ENCODE peak calls at places on chromosomes 12 and 14, in nine cellular contexts. One of them, this sample, is unnamed.
A peak's percentile ranks its signal among the peaks of the same experiment; 100 is the strongest.

GRCh38 chr14:73463411-73463810 is 5.1 kb upstream of the NUMB start:
- DNase-seq in A549: no peak
- DNase-seq in heart left ventricle: no peak
- DNase-seq in suprapubic skin: no peak
- DNase-seq in transverse colon: peak; percentile 26
- DNase-seq in endothelial cell of umbilical vein: peak; percentile 86
- DNase-seq in upper lobe of left lung: no peak
- DNase-seq in stomach: peak; percentile 33
- DNase-seq in gastrocnemius medialis: peak; percentile 52
- DNase-seq in this sample: peak; percentile 46

GRCh38 chr12:79448816-79449215 is 241.9 kb downstream of the PAWR start:
- DNase-seq in A549: no peak
- DNase-seq in heart left ventricle: no peak
- DNase-seq in suprapubic skin: no peak
- DNase-seq in transverse colon: no peak
- DNase-seq in endothelial cell of umbilical vein: no peak
- DNase-seq in upper lobe of left lung: peak; percentile 48
- DNase-seq in stomach: no peak
- DNase-seq in gastrocnemius medialis: no peak
- DNase-seq in this sample: no peak

GRCh38 chr12:3237154-3237520 is 160.0 kb downstream of the TSPAN9 start:
- DNase-seq in A549: no peak
- DNase-seq in heart left ventricle: no peak
- DNase-seq in suprapubic skin: no peak
- DNase-seq in transverse colon: no peak
- DNase-seq in endothelial cell of umbilical vein: no peak
- DNase-seq in upper lobe of left lung: no peak
- DNase-seq in stomach: no peak
- DNase-seq in gastrocnemius medialis: no peak
- DNase-seq in this sample: no peak

GRCh38 chr14:51507556-51508511 is 143.9 kb upstream of the FRMD6 start:
- DNase-seq in A549: no peak
- DNase-seq in heart left ventricle: peak; percentile 79
- DNase-seq in suprapubic skin: peak; percentile 84
- DNase-seq in transverse colon: peak; percentile 22
- DNase-seq in endothelial cell of umbilical vein: peak; percentile 78
- DNase-seq in upper lobe of left lung: peak; percentile 56
- DNase-seq in stomach: no peak
- DNase-seq in gastrocnemius medialis: peak; percentile 22
- DNase-seq in this sample: no peak

GRCh38 chr12:55696141-55696540 is 11.6 kb downstream of the ITGA7 start:
- DNase-seq in A549: no peak
- DNase-seq in heart left ventricle: no peak
- DNase-seq in suprapubic skin: no peak
- DNase-seq in transverse colon: no peak
- DNase-seq in endothelial cell of umbilical vein: no peak
- DNase-seq in upper lobe of left lung: peak; percentile 43
- DNase-seq in stomach: no peak
- DNase-seq in gastrocnemius medialis: peak; percentile 6
- DNase-seq in this sample: no peak

GRCh38 chr12:104784592-104784991 is 173.5 kb downstream of the SLC41A2 start:
- DNase-seq in A549: no peak
- DNase-seq in heart left ventricle: no peak
- DNase-seq in suprapubic skin: no peak
- DNase-seq in transverse colon: no peak
- DNase-seq in endothelial cell of umbilical vein: no peak
- DNase-seq in upper lobe of left lung: no peak
- DNase-seq in stomach: no peak
- DNase-seq in gastrocnemius medialis: no peak
- DNase-seq in this sample: no peak

GRCh38 chr12:80186727-80187217 is 87.4 kb downstream of the OTOGL start:
- DNase-seq in A549: peak; percentile 52
- DNase-seq in heart left ventricle: no peak
- DNase-seq in suprapubic skin: no peak
- DNase-seq in transverse colon: peak; percentile 37
- DNase-seq in endothelial cell of umbilical vein: peak; percentile 97
- DNase-seq in upper lobe of left lung: no peak
- DNase-seq in stomach: peak; percentile 37
- DNase-seq in gastrocnemius medialis: peak; percentile 40
- DNase-seq in this sample: peak; percentile 21

GRCh38 chr12:113135178-113136127 is at the start of gene RASAL1:
- DNase-seq in A549: peak; percentile 86
- DNase-seq in heart left ventricle: no peak
- DNase-seq in suprapubic skin: no peak
- DNase-seq in transverse colon: peak; percentile 88
- DNase-seq in endothelial cell of umbilical vein: no peak
- DNase-seq in upper lobe of left lung: peak; percentile 89
- DNase-seq in stomach: peak; percentile 79
- DNase-seq in gastrocnemius medialis: no peak
- DNase-seq in this sample: no peak

GRCh38 chr12:93107514-93107942 is 178.4 kb upstream of the EEA1 start:
- DNase-seq in A549: no peak
- DNase-seq in heart left ventricle: no peak
- DNase-seq in suprapubic skin: no peak
- DNase-seq in transverse colon: no peak
- DNase-seq in endothelial cell of umbilical vein: no peak
- DNase-seq in upper lobe of left lung: no peak
- DNase-seq in stomach: no peak
- DNase-seq in gastrocnemius medialis: no peak
- DNase-seq in this sample: no peak

DNA sequence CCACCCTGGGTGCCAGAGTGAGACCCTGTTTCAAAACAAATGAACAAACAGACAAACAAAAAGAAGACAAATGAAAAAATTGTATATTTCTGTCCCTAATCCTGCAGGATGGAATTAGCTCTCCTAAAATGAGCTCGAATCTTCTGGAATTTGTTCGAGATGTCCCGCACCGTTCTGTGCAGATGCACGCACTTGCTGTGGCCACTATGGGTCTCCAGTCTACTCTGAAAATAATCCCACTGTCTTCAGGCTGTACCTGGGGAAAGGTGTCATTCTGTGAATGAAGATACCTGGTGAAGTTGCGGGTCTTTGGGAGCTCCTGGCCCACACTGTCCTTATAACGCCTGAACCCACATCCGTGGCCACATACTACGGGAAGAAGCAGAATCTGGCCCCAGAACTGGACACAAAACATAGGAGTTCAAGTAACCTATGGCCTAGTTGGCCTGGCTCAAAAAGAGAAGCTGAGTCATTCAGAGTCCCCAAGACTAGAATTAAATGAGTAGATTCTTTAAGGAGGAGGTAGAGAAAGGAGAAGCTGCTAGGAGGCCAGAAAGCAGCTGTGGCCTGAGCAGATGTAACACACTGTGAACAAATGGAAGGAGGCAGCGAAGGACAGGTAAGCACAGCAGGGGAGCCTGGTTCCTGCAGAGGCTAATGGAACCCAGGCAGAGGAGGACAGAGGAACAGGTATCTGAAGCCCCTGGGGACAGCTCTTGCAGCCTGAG is 108.6 kb downstream of the FOXN3 start:
- DNase-seq in A549: no peak
- DNase-seq in heart left ventricle: no peak
- DNase-seq in suprapubic skin: no peak
- DNase-seq in transverse colon: no peak
- DNase-seq in endothelial cell of umbilical vein: no peak
- DNase-seq in upper lobe of left lung: no peak
- DNase-seq in stomach: no peak
- DNase-seq in gastrocnemius medialis: no peak
- DNase-seq in this sample: no peak
- TF ChIP-seq POLR2A in A549: no peak
- TF ChIP-seq POLR2A in heart left ventricle: no peak
- TF ChIP-seq POLR2A in suprapubic skin: no peak
- TF ChIP-seq POLR2A in transverse colon: no peak
- TF ChIP-seq POLR2A in endothelial cell of umbilical vein: no peak
- TF ChIP-seq POLR2A in upper lobe of left lung: no peak
- TF ChIP-seq POLR2A in stomach: no peak
- TF ChIP-seq POLR2A in gastrocnemius medialis: no peak
- TF ChIP-seq POLR2A in this sample: no peak

DNA sequence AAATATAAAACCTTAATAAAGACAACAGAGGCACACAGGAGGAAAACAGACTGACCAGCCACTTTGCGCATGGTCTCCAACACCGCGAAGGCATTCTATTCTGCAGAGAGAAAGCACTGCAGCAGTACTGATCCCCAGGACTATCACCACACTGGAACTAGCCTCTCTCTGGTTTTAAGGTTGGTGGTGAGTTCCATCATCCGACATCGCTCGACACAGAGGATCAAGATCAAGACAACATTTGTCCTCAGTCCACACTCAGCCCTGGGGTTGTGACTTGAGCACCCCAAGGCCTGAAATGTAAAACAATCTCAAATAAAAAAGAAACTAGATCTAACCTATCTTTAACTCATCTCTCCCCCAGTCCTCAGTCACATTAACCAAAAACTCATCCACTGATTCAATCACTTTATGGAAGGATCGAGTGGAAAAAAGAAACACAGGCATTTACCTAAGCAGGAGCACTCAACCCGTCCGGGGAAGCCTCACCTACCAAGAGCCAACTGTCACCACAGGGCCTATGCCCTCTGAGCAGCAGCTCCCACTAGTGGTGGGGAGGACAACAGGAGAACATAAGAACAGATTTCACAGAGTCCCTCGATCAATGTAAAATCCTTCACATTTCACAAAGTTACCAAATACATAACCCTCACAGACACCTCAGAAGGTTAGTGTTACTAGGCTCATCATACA is 17.7 kb downstream of the STXBP6 start:
- DNase-seq in A549: no peak
- DNase-seq in heart left ventricle: no peak
- DNase-seq in suprapubic skin: no peak
- DNase-seq in transverse colon: no peak
- DNase-seq in endothelial cell of umbilical vein: no peak
- DNase-seq in upper lobe of left lung: no peak
- DNase-seq in stomach: no peak
- DNase-seq in gastrocnemius medialis: no peak
- DNase-seq in this sample: no peak
- TF ChIP-seq POLR2A in A549: no peak
- TF ChIP-seq POLR2A in heart left ventricle: no peak
- TF ChIP-seq POLR2A in suprapubic skin: no peak
- TF ChIP-seq POLR2A in transverse colon: no peak
- TF ChIP-seq POLR2A in endothelial cell of umbilical vein: no peak
- TF ChIP-seq POLR2A in upper lobe of left lung: no peak
- TF ChIP-seq POLR2A in stomach: no peak
- TF ChIP-seq POLR2A in gastrocnemius medialis: no peak
- TF ChIP-seq POLR2A in this sample: no peak

GRCh38 chr14:105018414-105018813 is 2.5 kb downstream of the CDCA4 start:
- DNase-seq in A549: no peak
- DNase-seq in heart left ventricle: no peak
- DNase-seq in suprapubic skin: no peak
- DNase-seq in transverse colon: no peak
- DNase-seq in endothelial cell of umbilical vein: no peak
- DNase-seq in upper lobe of left lung: no peak
- DNase-seq in stomach: no peak
- DNase-seq in gastrocnemius medialis: no peak
- DNase-seq in this sample: no peak
- TF ChIP-seq POLR2A in A549: no peak
- TF ChIP-seq POLR2A in heart left ventricle: no peak
- TF ChIP-seq POLR2A in suprapubic skin: no peak
- TF ChIP-seq POLR2A in transverse colon: no peak
- TF ChIP-seq POLR2A in endothelial cell of umbilical vein: no peak
- TF ChIP-seq POLR2A in upper lobe of left lung: no peak
- TF ChIP-seq POLR2A in stomach: no peak
- TF ChIP-seq POLR2A in gastrocnemius medialis: no peak
- TF ChIP-seq POLR2A in this sample: no peak

GRCh38 chr14:77028384-77029246 is at the start of gene IRF2BPL:
- DNase-seq in A549: peak; percentile 94
- DNase-seq in heart left ventricle: peak; percentile 100
- DNase-seq in suprapubic skin: peak; percentile 99
- DNase-seq in transverse colon: peak; percentile 99
- DNase-seq in endothelial cell of umbilical vein: peak; percentile 99
- DNase-seq in upper lobe of left lung: peak; percentile 99
- DNase-seq in stomach: peak; percentile 98
- DNase-seq in gastrocnemius medialis: peak; percentile 99
- DNase-seq in this sample: peak; percentile 89
- TF ChIP-seq POLR2A in A549: peak; percentile 86
- TF ChIP-seq POLR2A in heart left ventricle: peak; percentile 28
- TF ChIP-seq POLR2A in suprapubic skin: peak; percentile 95
- TF ChIP-seq POLR2A in transverse colon: peak; percentile 93
- TF ChIP-seq POLR2A in endothelial cell of umbilical vein: peak; percentile 96
- TF ChIP-seq POLR2A in upper lobe of left lung: peak; percentile 97
- TF ChIP-seq POLR2A in stomach: no peak
- TF ChIP-seq POLR2A in gastrocnemius medialis: peak; percentile 94
- TF ChIP-seq POLR2A in this sample: peak; percentile 90

GRCh38 chr14:103846008-103846568 is 1.3 kb downstream of the PPP1R13B start:
- DNase-seq in A549: no peak
- DNase-seq in heart left ventricle: no peak
- DNase-seq in suprapubic skin: no peak
- DNase-seq in transverse colon: no peak
- DNase-seq in endothelial cell of umbilical vein: peak; percentile 18
- DNase-seq in upper lobe of left lung: no peak
- DNase-seq in stomach: no peak
- DNase-seq in gastrocnemius medialis: no peak
- DNase-seq in this sample: no peak

GRCh38 chr14:103846569-103847438 is 571 bp downstream of the PPP1R13B start:
- DNase-seq in A549: no peak
- DNase-seq in heart left ventricle: peak; percentile 80
- DNase-seq in suprapubic skin: peak; percentile 68
- DNase-seq in transverse colon: peak; percentile 52
- DNase-seq in endothelial cell of umbilical vein: peak; percentile 26
- DNase-seq in upper lobe of left lung: peak; percentile 91
- DNase-seq in stomach: peak; percentile 60
- DNase-seq in gastrocnemius medialis: peak; percentile 29
- DNase-seq in this sample: peak; percentile 49

GRCh38 chr14:103848720-103849077 is 1.3 kb upstream of the PPP1R13B start:
- DNase-seq in A549: no peak
- DNase-seq in heart left ventricle: no peak
- DNase-seq in suprapubic skin: peak; percentile 81
- DNase-seq in transverse colon: peak; percentile 58
- DNase-seq in endothelial cell of umbilical vein: no peak
- DNase-seq in upper lobe of left lung: no peak
- DNase-seq in stomach: no peak
- DNase-seq in gastrocnemius medialis: peak; percentile 29
- DNase-seq in this sample: no peak

GRCh38 chr14:103847954-103848719 is 762 bp upstream of the PPP1R13B start:
- DNase-seq in A549: no peak
- DNase-seq in heart left ventricle: no peak
- DNase-seq in suprapubic skin: peak; percentile 78
- DNase-seq in transverse colon: peak; percentile 37
- DNase-seq in endothelial cell of umbilical vein: no peak
- DNase-seq in upper lobe of left lung: peak; percentile 89
- DNase-seq in stomach: no peak
- DNase-seq in gastrocnemius medialis: peak; percentile 26
- DNase-seq in this sample: peak; percentile 63

DNA sequence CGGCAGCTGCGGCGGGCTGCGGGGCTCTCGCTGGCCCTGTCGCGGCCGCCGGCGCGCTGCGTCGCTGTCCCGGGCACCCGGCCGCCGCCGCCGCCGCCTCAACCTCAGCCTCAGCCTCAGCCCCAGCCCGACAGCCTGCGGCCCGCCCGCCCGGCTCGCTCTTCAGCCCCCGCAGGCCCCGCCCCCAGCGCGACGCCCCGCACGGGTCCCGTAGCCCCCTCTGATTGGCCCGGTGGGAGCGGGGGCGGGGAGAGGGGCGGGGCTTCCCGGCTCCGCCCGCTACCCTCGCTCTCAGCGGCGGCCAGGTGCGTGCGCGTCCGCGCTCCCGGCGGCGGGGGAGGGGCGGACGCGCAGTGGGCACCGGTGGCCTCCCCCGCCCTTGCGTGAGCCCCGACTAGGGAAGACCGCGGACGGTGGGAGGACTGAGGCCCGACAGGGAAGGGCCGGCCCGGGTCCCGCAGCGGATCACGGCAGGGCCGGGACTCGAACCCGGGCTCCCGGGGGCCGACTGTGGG is at the start of gene PPP1R13B:
- DNase-seq in A549: peak; percentile 89
- DNase-seq in heart left ventricle: peak; percentile 96
- DNase-seq in suprapubic skin: peak; percentile 95
- DNase-seq in transverse colon: peak; percentile 96
- DNase-seq in endothelial cell of umbilical vein: peak; percentile 82
- DNase-seq in upper lobe of left lung: peak; percentile 99
- DNase-seq in stomach: peak; percentile 96
- DNase-seq in gastrocnemius medialis: peak; percentile 89
- DNase-seq in this sample: peak; percentile 95
- TF ChIP-seq POLR2A in A549: peak; percentile 50
- TF ChIP-seq POLR2A in heart left ventricle: no peak
- TF ChIP-seq POLR2A in suprapubic skin: peak; percentile 60
- TF ChIP-seq POLR2A in transverse colon: peak; percentile 40
- TF ChIP-seq POLR2A in endothelial cell of umbilical vein: peak; percentile 45
- TF ChIP-seq POLR2A in upper lobe of left lung: no peak
- TF ChIP-seq POLR2A in stomach: no peak
- TF ChIP-seq POLR2A in gastrocnemius medialis: peak; percentile 80
- TF ChIP-seq POLR2A in this sample: peak; percentile 68